ENCODE peak calls at places on chromosomes 13 and 19, in six cellular contexts. One of them, this sample, is unnamed.

GRCh38 chr19:31356587-31357314 is 7.5 kb upstream of the TSHZ3 start:
- DNase-seq in progenitor cell of endocrine pancreas: no peak
- DNase-seq in upper lobe of right lung: peak; percentile 76
- DNase-seq in DND-41: no peak
- DNase-seq in ovary: no peak
- DNase-seq in fibroblast of the aortic adventitia: no peak
- DNase-seq in this sample: no peak

GRCh38 chr19:38952395-38953165 is 21.8 kb downstream of the MRPS12 start:
- DNase-seq in progenitor cell of endocrine pancreas: no peak
- DNase-seq in upper lobe of right lung: no peak
- DNase-seq in DND-41: peak; percentile 41
- DNase-seq in ovary: no peak
- DNase-seq in fibroblast of the aortic adventitia: no peak
- DNase-seq in this sample: no peak

GRCh38 chr13:44523176-44524017 is 52.7 kb downstream of the TSC22D1 start:
- DNase-seq in progenitor cell of endocrine pancreas: no peak
- DNase-seq in upper lobe of right lung: no peak
- DNase-seq in DND-41: no peak
- DNase-seq in ovary: no peak
- DNase-seq in fibroblast of the aortic adventitia: peak; percentile 75
- DNase-seq in this sample: no peak

GRCh38 chr19:49133621-49134454 is 14.5 kb downstream of the PPFIA3 start:
- DNase-seq in progenitor cell of endocrine pancreas: no peak
- DNase-seq in upper lobe of right lung: peak; percentile 91
- DNase-seq in DND-41: peak; percentile 20
- DNase-seq in ovary: peak; percentile 78
- DNase-seq in fibroblast of the aortic adventitia: peak; percentile 22
- DNase-seq in this sample: no peak

GRCh38 chr19:720691-721160 is 12.0 kb downstream of the PALM start:
- DNase-seq in progenitor cell of endocrine pancreas: no peak
- DNase-seq in upper lobe of right lung: no peak
- DNase-seq in DND-41: no peak
- DNase-seq in ovary: peak; percentile 73
- DNase-seq in fibroblast of the aortic adventitia: no peak
- DNase-seq in this sample: no peak

GRCh38 chr13:26993780-26994179 is 177.8 kb downstream of the USP12 start:
- DNase-seq in progenitor cell of endocrine pancreas: no peak
- DNase-seq in upper lobe of right lung: no peak
- DNase-seq in DND-41: no peak
- DNase-seq in ovary: no peak
- DNase-seq in fibroblast of the aortic adventitia: no peak
- DNase-seq in this sample: no peak

GRCh38 chr19:3146677-3147100 is 10.9 kb downstream of the GNA15 start:
- DNase-seq in progenitor cell of endocrine pancreas: peak; percentile 43
- DNase-seq in upper lobe of right lung: peak; percentile 78
- DNase-seq in DND-41: peak; percentile 65
- DNase-seq in ovary: no peak
- DNase-seq in fibroblast of the aortic adventitia: no peak
- DNase-seq in this sample: peak; percentile 45

GRCh38 chr19:33868821-33869412 is 72.2 kb downstream of the KCTD15 start:
- DNase-seq in progenitor cell of endocrine pancreas: no peak
- DNase-seq in upper lobe of right lung: no peak
- DNase-seq in DND-41: no peak
- DNase-seq in ovary: peak; percentile 49
- DNase-seq in fibroblast of the aortic adventitia: peak; percentile 33
- DNase-seq in this sample: no peak

GRCh38 chr13:98270819-98271218 is 93.8 kb upstream of the RNF113B start:
- DNase-seq in progenitor cell of endocrine pancreas: no peak
- DNase-seq in upper lobe of right lung: no peak
- DNase-seq in DND-41: no peak
- DNase-seq in ovary: no peak
- DNase-seq in fibroblast of the aortic adventitia: no peak
- DNase-seq in this sample: no peak

GRCh38 chr19:33301011-33301899 is 1.1 kb downstream of the CEBPA start:
- DNase-seq in progenitor cell of endocrine pancreas: no peak
- DNase-seq in upper lobe of right lung: no peak
- DNase-seq in DND-41: no peak
- DNase-seq in ovary: no peak
- DNase-seq in fibroblast of the aortic adventitia: no peak
- DNase-seq in this sample: no peak

GRCh38 chr19:48618278-48618915 is 581 bp downstream of the RPL18 start:
- DNase-seq in progenitor cell of endocrine pancreas: no peak
- DNase-seq in upper lobe of right lung: no peak
- DNase-seq in DND-41: no peak
- DNase-seq in ovary: peak; percentile 46
- DNase-seq in fibroblast of the aortic adventitia: no peak
- DNase-seq in this sample: no peak

GRCh38 chr19:13784731-13785452 is 10.4 kb upstream of the ZSWIM4 start:
- DNase-seq in progenitor cell of endocrine pancreas: peak; percentile 40
- DNase-seq in upper lobe of right lung: peak; percentile 92
- DNase-seq in DND-41: peak; percentile 76
- DNase-seq in ovary: peak; percentile 84
- DNase-seq in fibroblast of the aortic adventitia: peak; percentile 68
- DNase-seq in this sample: peak; percentile 78
- TF ChIP-seq CTCF in progenitor cell of endocrine pancreas: peak; percentile 66
- TF ChIP-seq CTCF in upper lobe of right lung: peak; percentile 82
- TF ChIP-seq CTCF in DND-41: peak; percentile 75
- TF ChIP-seq CTCF in ovary: peak; percentile 39
- TF ChIP-seq CTCF in fibroblast of the aortic adventitia: peak; percentile 62
- TF ChIP-seq CTCF in this sample: peak; percentile 73

DNA sequence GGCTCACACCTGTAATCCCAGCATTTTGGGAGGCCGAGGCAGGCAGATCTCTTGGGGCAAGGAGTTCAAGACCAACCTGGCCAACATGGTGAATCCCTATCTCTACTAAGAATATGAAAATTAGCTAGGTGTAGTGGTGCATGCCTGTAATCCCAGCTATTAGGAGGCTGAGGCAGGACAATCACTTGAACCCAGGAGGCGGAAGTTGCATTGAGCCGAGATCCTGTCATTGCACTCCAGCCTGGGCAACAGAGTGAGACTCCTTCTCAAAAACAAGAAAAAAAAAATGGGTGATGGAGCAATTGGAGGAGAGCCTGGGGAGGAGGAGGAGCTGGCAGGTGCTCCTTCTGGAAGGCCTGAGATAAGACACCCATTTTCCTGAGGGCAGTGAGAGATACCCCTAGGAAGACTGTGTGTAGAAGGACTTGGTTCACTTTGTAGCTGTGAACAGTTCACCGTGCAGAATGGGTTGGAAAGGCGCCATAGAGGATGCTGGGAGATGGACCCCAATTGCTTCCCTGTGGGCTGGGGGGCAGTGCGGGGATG is 8.7 kb upstream of the CARM1 start:
- DNase-seq in progenitor cell of endocrine pancreas: no peak
- DNase-seq in upper lobe of right lung: no peak
- DNase-seq in DND-41: no peak
- DNase-seq in ovary: no peak
- DNase-seq in fibroblast of the aortic adventitia: no peak
- DNase-seq in this sample: no peak
- TF ChIP-seq CTCF in progenitor cell of endocrine pancreas: no peak
- TF ChIP-seq CTCF in upper lobe of right lung: no peak
- TF ChIP-seq CTCF in DND-41: no peak
- TF ChIP-seq CTCF in ovary: no peak
- TF ChIP-seq CTCF in fibroblast of the aortic adventitia: no peak
- TF ChIP-seq CTCF in this sample: no peak

GRCh38 chr19:58474291-58474996 is 1.7 kb upstream of the ZNF446 start:
- DNase-seq in progenitor cell of endocrine pancreas: no peak
- DNase-seq in upper lobe of right lung: no peak
- DNase-seq in DND-41: no peak
- DNase-seq in ovary: no peak
- DNase-seq in fibroblast of the aortic adventitia: peak; percentile 8
- DNase-seq in this sample: no peak

GRCh38 chr19:58474997-58475713 is 997 bp upstream of the ZNF446 start:
- DNase-seq in progenitor cell of endocrine pancreas: no peak
- DNase-seq in upper lobe of right lung: no peak
- DNase-seq in DND-41: no peak
- DNase-seq in ovary: no peak
- DNase-seq in fibroblast of the aortic adventitia: no peak
- DNase-seq in this sample: no peak

GRCh38 chr19:58477130-58477529 is 978 bp downstream of the ZNF446 start:
- DNase-seq in progenitor cell of endocrine pancreas: no peak
- DNase-seq in upper lobe of right lung: no peak
- DNase-seq in DND-41: no peak
- DNase-seq in ovary: no peak
- DNase-seq in fibroblast of the aortic adventitia: no peak
- DNase-seq in this sample: no peak

GRCh38 chr19:58476498-58477015 is 405 bp downstream of the ZNF446 start:
- DNase-seq in progenitor cell of endocrine pancreas: no peak
- DNase-seq in upper lobe of right lung: no peak
- DNase-seq in DND-41: peak; percentile 33
- DNase-seq in ovary: no peak
- DNase-seq in fibroblast of the aortic adventitia: peak; percentile 19
- DNase-seq in this sample: no peak

GRCh38 chr19:58475714-58476497 is at the start of gene ZNF446:
- DNase-seq in progenitor cell of endocrine pancreas: peak; percentile 85
- DNase-seq in upper lobe of right lung: peak; percentile 97
- DNase-seq in DND-41: peak; percentile 99
- DNase-seq in ovary: peak; percentile 97
- DNase-seq in fibroblast of the aortic adventitia: peak; percentile 97
- DNase-seq in this sample: peak; percentile 97
- TF ChIP-seq CTCF in progenitor cell of endocrine pancreas: no peak
- TF ChIP-seq CTCF in upper lobe of right lung: peak; percentile 18
- TF ChIP-seq CTCF in DND-41: peak; percentile 24
- TF ChIP-seq CTCF in ovary: no peak
- TF ChIP-seq CTCF in fibroblast of the aortic adventitia: no peak
- TF ChIP-seq CTCF in this sample: no peak

DNA sequence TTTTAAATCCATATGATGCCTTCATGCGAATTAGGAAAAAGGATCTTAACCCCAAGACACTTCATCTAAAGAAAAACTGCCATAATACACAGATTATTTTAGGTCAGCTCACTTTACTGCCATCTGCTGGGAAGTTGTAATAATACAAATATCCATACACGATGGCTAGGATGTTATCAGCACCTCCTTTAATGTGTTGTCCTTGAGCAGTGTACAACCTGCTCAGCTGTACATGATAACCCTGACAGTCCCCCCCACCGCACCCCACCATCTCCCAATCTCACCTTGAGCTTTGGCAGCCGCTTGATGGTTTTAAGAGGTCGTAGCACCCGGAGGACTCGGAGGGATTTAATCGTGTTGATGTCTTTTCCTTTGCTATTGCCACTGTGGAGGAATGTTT is 112.2 kb downstream of the IER2 start:
- DNase-seq in progenitor cell of endocrine pancreas: no peak
- DNase-seq in upper lobe of right lung: no peak
- DNase-seq in DND-41: no peak
- DNase-seq in ovary: no peak
- DNase-seq in fibroblast of the aortic adventitia: peak; percentile 74
- DNase-seq in this sample: no peak
- TF ChIP-seq CTCF in progenitor cell of endocrine pancreas: peak; percentile 62
- TF ChIP-seq CTCF in upper lobe of right lung: peak; percentile 61
- TF ChIP-seq CTCF in DND-41: peak; percentile 72
- TF ChIP-seq CTCF in ovary: peak; percentile 40
- TF ChIP-seq CTCF in fibroblast of the aortic adventitia: peak; percentile 57
- TF ChIP-seq CTCF in this sample: peak; percentile 79

DNA sequence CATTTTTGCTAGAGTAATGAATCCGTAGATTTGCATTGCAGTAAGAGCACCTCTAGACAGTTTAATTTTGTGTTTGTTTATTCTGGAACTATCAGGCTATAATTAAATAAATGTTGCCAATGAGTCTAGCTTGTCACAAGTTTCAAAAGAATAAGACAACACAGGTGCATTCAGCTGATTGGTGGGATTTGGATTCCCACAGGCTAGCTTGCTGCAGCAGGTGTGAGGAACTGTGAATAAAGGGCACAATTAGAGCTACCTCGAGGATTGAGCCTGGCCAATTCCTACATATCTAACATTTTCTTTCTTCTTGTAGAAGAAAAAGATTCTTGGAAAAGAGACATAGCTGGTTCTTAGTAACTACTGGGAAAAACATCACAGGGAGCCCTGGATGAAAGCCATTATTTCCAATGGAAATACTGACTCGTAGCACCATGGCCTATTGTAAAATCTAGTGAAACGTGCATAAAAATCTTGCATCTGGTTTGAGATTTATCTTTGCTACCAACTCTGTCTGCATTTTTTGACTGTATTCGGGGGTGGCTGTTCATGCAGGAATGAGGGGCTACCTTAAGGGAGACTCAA is 360.9 kb downstream of the FGF9 start:
- DNase-seq in progenitor cell of endocrine pancreas: no peak
- DNase-seq in upper lobe of right lung: no peak
- DNase-seq in DND-41: no peak
- DNase-seq in ovary: no peak
- DNase-seq in fibroblast of the aortic adventitia: no peak
- DNase-seq in this sample: no peak
- TF ChIP-seq CTCF in progenitor cell of endocrine pancreas: no peak
- TF ChIP-seq CTCF in upper lobe of right lung: no peak
- TF ChIP-seq CTCF in DND-41: no peak
- TF ChIP-seq CTCF in ovary: no peak
- TF ChIP-seq CTCF in fibroblast of the aortic adventitia: no peak
- TF ChIP-seq CTCF in this sample: no peak

GRCh38 chr19:10333758-10334339 is 520 bp upstream of the RAVER1 start:
- DNase-seq in progenitor cell of endocrine pancreas: no peak
- DNase-seq in upper lobe of right lung: no peak
- DNase-seq in DND-41: no peak
- DNase-seq in ovary: peak; percentile 53
- DNase-seq in fibroblast of the aortic adventitia: peak; percentile 4
- DNase-seq in this sample: peak; percentile 25

GRCh38 chr19:10332965-10333757 is at the start of gene RAVER1:
- DNase-seq in progenitor cell of endocrine pancreas: peak; percentile 94
- DNase-seq in upper lobe of right lung: peak; percentile 99
- DNase-seq in DND-41: peak; percentile 99
- DNase-seq in ovary: peak; percentile 99
- DNase-seq in fibroblast of the aortic adventitia: peak; percentile 96
- DNase-seq in this sample: peak; percentile 96

GRCh38 chr19:10335149-10336053 is 2.1 kb upstream of the RAVER1 start:
- DNase-seq in progenitor cell of endocrine pancreas: no peak
- DNase-seq in upper lobe of right lung: no peak
- DNase-seq in DND-41: no peak
- DNase-seq in ovary: peak; percentile 51
- DNase-seq in fibroblast of the aortic adventitia: no peak
- DNase-seq in this sample: no peak

GRCh38 chr19:10332158-10332964 is 968 bp downstream of the RAVER1 start:
- DNase-seq in progenitor cell of endocrine pancreas: no peak
- DNase-seq in upper lobe of right lung: no peak
- DNase-seq in DND-41: no peak
- DNase-seq in ovary: no peak
- DNase-seq in fibroblast of the aortic adventitia: no peak
- DNase-seq in this sample: no peak

GRCh38 chr19:10334340-10335148 is 1.2 kb upstream of the RAVER1 start:
- DNase-seq in progenitor cell of endocrine pancreas: peak; percentile 86
- DNase-seq in upper lobe of right lung: peak; percentile 97
- DNase-seq in DND-41: peak; percentile 56
- DNase-seq in ovary: peak; percentile 98
- DNase-seq in fibroblast of the aortic adventitia: peak; percentile 93
- DNase-seq in this sample: no peak
- TF ChIP-seq CTCF in progenitor cell of endocrine pancreas: peak; percentile 21
- TF ChIP-seq CTCF in upper lobe of right lung: no peak
- TF ChIP-seq CTCF in DND-41: no peak
- TF ChIP-seq CTCF in ovary: no peak
- TF ChIP-seq CTCF in fibroblast of the aortic adventitia: peak; percentile 7
- TF ChIP-seq CTCF in this sample: no peak

This sample was measured in CD8-positive, alpha-beta T cell.